ENCODE peak calls at places on chromosome 1, in four cellular contexts. One of them, this sample, is unnamed.

GRCh38 chr1:39620659-39621165 is 18.7 kb downstream of the HEYL start:
- DNase-seq in HFF-Myc: no peak
- DNase-seq in testis: no peak
- DNase-seq in activated CD8-positive, alpha-beta memory T cell treated with anti-CD3 and anti-CD28 coated beads, Interleukin-2, amount 50 U/mL, for 4 hours: no peak
- DNase-seq in this sample: no peak

GRCh38 chr1:21262282-21263051 is 27.8 kb downstream of the ECE1 start:
- DNase-seq in HFF-Myc: peak; percentile 85
- DNase-seq in testis: peak; percentile 94
- DNase-seq in activated CD8-positive, alpha-beta memory T cell treated with anti-CD3 and anti-CD28 coated beads, Interleukin-2, amount 50 U/mL, for 4 hours: no peak
- DNase-seq in this sample: no peak

GRCh38 chr1:14937288-14937949 is 216.1 kb upstream of the TMEM51 start:
- DNase-seq in HFF-Myc: no peak
- DNase-seq in testis: no peak
- DNase-seq in activated CD8-positive, alpha-beta memory T cell treated with anti-CD3 and anti-CD28 coated beads, Interleukin-2, amount 50 U/mL, for 4 hours: no peak
- DNase-seq in this sample: no peak

GRCh38 chr1:41503507-41504125 is 19.1 kb upstream of the EDN2 start:
- DNase-seq in HFF-Myc: peak; percentile 59
- DNase-seq in testis: no peak
- DNase-seq in activated CD8-positive, alpha-beta memory T cell treated with anti-CD3 and anti-CD28 coated beads, Interleukin-2, amount 50 U/mL, for 4 hours: no peak
- DNase-seq in this sample: no peak

GRCh38 chr1:245129321-245129720 is 25.5 kb upstream of the KIF26B start:
- DNase-seq in HFF-Myc: no peak
- DNase-seq in testis: no peak
- DNase-seq in activated CD8-positive, alpha-beta memory T cell treated with anti-CD3 and anti-CD28 coated beads, Interleukin-2, amount 50 U/mL, for 4 hours: no peak
- DNase-seq in this sample: no peak

GRCh38 chr1:31196685-31197084 is 43.0 kb downstream of the NKAIN1 start:
- DNase-seq in HFF-Myc: no peak
- DNase-seq in testis: no peak
- DNase-seq in activated CD8-positive, alpha-beta memory T cell treated with anti-CD3 and anti-CD28 coated beads, Interleukin-2, amount 50 U/mL, for 4 hours: no peak
- DNase-seq in this sample: no peak

GRCh38 chr1:55446351-55446750 is 231.2 kb upstream of the USP24 start:
- DNase-seq in HFF-Myc: no peak
- DNase-seq in testis: no peak
- DNase-seq in activated CD8-positive, alpha-beta memory T cell treated with anti-CD3 and anti-CD28 coated beads, Interleukin-2, amount 50 U/mL, for 4 hours: no peak
- DNase-seq in this sample: no peak

GRCh38 chr1:14486401-14487110 is 111.9 kb upstream of the KAZN start:
- DNase-seq in HFF-Myc: no peak
- DNase-seq in testis: no peak
- DNase-seq in activated CD8-positive, alpha-beta memory T cell treated with anti-CD3 and anti-CD28 coated beads, Interleukin-2, amount 50 U/mL, for 4 hours: no peak
- DNase-seq in this sample: no peak

GRCh38 chr1:157948547-157949152 is 44.8 kb upstream of the KIRREL1 start:
- DNase-seq in HFF-Myc: no peak
- DNase-seq in testis: peak; percentile 59
- DNase-seq in activated CD8-positive, alpha-beta memory T cell treated with anti-CD3 and anti-CD28 coated beads, Interleukin-2, amount 50 U/mL, for 4 hours: no peak
- DNase-seq in this sample: peak; percentile 24

GRCh38 chr1:204149107-204149506 is 2.7 kb downstream of the ETNK2 start:
- DNase-seq in HFF-Myc: no peak
- DNase-seq in testis: no peak
- DNase-seq in activated CD8-positive, alpha-beta memory T cell treated with anti-CD3 and anti-CD28 coated beads, Interleukin-2, amount 50 U/mL, for 4 hours: no peak
- DNase-seq in this sample: no peak

GRCh38 chr1:13860023-13860422 is 160.0 kb downstream of the PRDM2 start:
- DNase-seq in HFF-Myc: no peak
- DNase-seq in testis: no peak
- DNase-seq in activated CD8-positive, alpha-beta memory T cell treated with anti-CD3 and anti-CD28 coated beads, Interleukin-2, amount 50 U/mL, for 4 hours: no peak
- DNase-seq in this sample: no peak

GRCh38 chr1:22320703-22321344 is 130.8 kb upstream of the ZBTB40 start:
- DNase-seq in HFF-Myc: no peak
- DNase-seq in testis: no peak
- DNase-seq in activated CD8-positive, alpha-beta memory T cell treated with anti-CD3 and anti-CD28 coated beads, Interleukin-2, amount 50 U/mL, for 4 hours: no peak
- DNase-seq in this sample: no peak